ENCODE peak calls at places on chromosomes 13 and 19, in nine cellular contexts. One of them, this sample, is unnamed.

GRCh38 chr13:78401833-78402232 is 201.5 kb downstream of the POU4F1 start:
- DNase-seq in progenitor cell of endocrine pancreas: no peak
- DNase-seq in astrocyte of the spinal cord: peak
- DNase-seq in K562: no peak
- DNase-seq in activated B cell treated with CpG ODN at 0.5 μM for 24 hours: no peak
- DNase-seq in cardiac fibroblast: no peak
- DNase-seq in foreskin keratinocyte: no peak
- DNase-seq in endothelial cell of umbilical vein: no peak
- DNase-seq in gastrocnemius medialis: no peak
- DNase-seq in this sample: no peak

GRCh38 chr13:114112231-114112825 is 20.1 kb downstream of the RASA3 start:
- DNase-seq in foreskin keratinocyte: no peak
- DNase-seq in K562: no peak
- DNase-seq in astrocyte of the spinal cord: peak
- DNase-seq in endothelial cell of umbilical vein: no peak
- DNase-seq in progenitor cell of endocrine pancreas: no peak
- DNase-seq in activated B cell treated with CpG ODN at 0.5 μM for 24 hours: no peak
- DNase-seq in cardiac fibroblast: no peak
- DNase-seq in gastrocnemius medialis: peak
- DNase-seq in this sample: no peak

GRCh38 chr19:11383706-11384048 is 437 bp downstream of the EPOR start:
- DNase-seq in astrocyte of the spinal cord: no peak
- DNase-seq in cardiac fibroblast: no peak
- DNase-seq in endothelial cell of umbilical vein: peak
- DNase-seq in K562: peak
- DNase-seq in activated B cell treated with CpG ODN at 0.5 μM for 24 hours: no peak
- DNase-seq in foreskin keratinocyte: no peak
- DNase-seq in gastrocnemius medialis: no peak
- DNase-seq in progenitor cell of endocrine pancreas: no peak
- DNase-seq in this sample: no peak

GRCh38 chr13:76668141-76668540 is 218.1 kb downstream of the KCTD12 start:
- DNase-seq in K562: no peak
- DNase-seq in endothelial cell of umbilical vein: peak
- DNase-seq in progenitor cell of endocrine pancreas: no peak
- DNase-seq in gastrocnemius medialis: no peak
- DNase-seq in cardiac fibroblast: no peak
- DNase-seq in foreskin keratinocyte: no peak
- DNase-seq in activated B cell treated with CpG ODN at 0.5 μM for 24 hours: no peak
- DNase-seq in astrocyte of the spinal cord: no peak
- DNase-seq in this sample: no peak

GRCh38 chr13:114049026-114049425 is 75.2 kb upstream of the C13orf46 start:
- DNase-seq in K562: no peak
- DNase-seq in progenitor cell of endocrine pancreas: no peak
- DNase-seq in cardiac fibroblast: no peak
- DNase-seq in gastrocnemius medialis: no peak
- DNase-seq in astrocyte of the spinal cord: no peak
- DNase-seq in activated B cell treated with CpG ODN at 0.5 μM for 24 hours: peak
- DNase-seq in foreskin keratinocyte: no peak
- DNase-seq in endothelial cell of umbilical vein: no peak
- DNase-seq in this sample: no peak

GRCh38 chr19:900302-901111 is 7.2 kb downstream of the RNU6-9 start:
- DNase-seq in gastrocnemius medialis: no peak
- DNase-seq in activated B cell treated with CpG ODN at 0.5 μM for 24 hours: no peak
- DNase-seq in astrocyte of the spinal cord: no peak
- DNase-seq in foreskin keratinocyte: no peak
- DNase-seq in cardiac fibroblast: no peak
- DNase-seq in endothelial cell of umbilical vein: no peak
- DNase-seq in K562: peak
- DNase-seq in progenitor cell of endocrine pancreas: no peak
- DNase-seq in this sample: no peak

GRCh38 chr13:32142956-32143375 is 111.4 kb downstream of the FRY start:
- DNase-seq in endothelial cell of umbilical vein: peak
- DNase-seq in K562: no peak
- DNase-seq in progenitor cell of endocrine pancreas: no peak
- DNase-seq in activated B cell treated with CpG ODN at 0.5 μM for 24 hours: no peak
- DNase-seq in gastrocnemius medialis: no peak
- DNase-seq in foreskin keratinocyte: no peak
- DNase-seq in astrocyte of the spinal cord: peak
- DNase-seq in cardiac fibroblast: peak
- DNase-seq in this sample: no peak

GRCh38 chr19:55492362-55492944 is 4.2 kb downstream of the SSC5D start:
- DNase-seq in astrocyte of the spinal cord: no peak
- DNase-seq in K562: no peak
- DNase-seq in activated B cell treated with CpG ODN at 0.5 μM for 24 hours: no peak
- DNase-seq in gastrocnemius medialis: no peak
- DNase-seq in progenitor cell of endocrine pancreas: no peak
- DNase-seq in endothelial cell of umbilical vein: no peak
- DNase-seq in foreskin keratinocyte: no peak
- DNase-seq in cardiac fibroblast: no peak
- DNase-seq in this sample: no peak

GRCh38 chr19:54464044-54464623 is 556 bp upstream of the LENG9 start:
- DNase-seq in foreskin keratinocyte: peak
- DNase-seq in progenitor cell of endocrine pancreas: peak
- DNase-seq in astrocyte of the spinal cord: peak
- DNase-seq in cardiac fibroblast: peak
- DNase-seq in endothelial cell of umbilical vein: peak
- DNase-seq in gastrocnemius medialis: peak
- DNase-seq in K562: peak
- DNase-seq in activated B cell treated with CpG ODN at 0.5 μM for 24 hours: peak
- DNase-seq in this sample: peak

GRCh38 chr19:30068528-30069395 is 126.7 kb downstream of the URI1 start:
- DNase-seq in foreskin keratinocyte: no peak
- DNase-seq in endothelial cell of umbilical vein: no peak
- DNase-seq in K562: no peak
- DNase-seq in activated B cell treated with CpG ODN at 0.5 μM for 24 hours: no peak
- DNase-seq in gastrocnemius medialis: no peak
- DNase-seq in cardiac fibroblast: no peak
- DNase-seq in progenitor cell of endocrine pancreas: no peak
- DNase-seq in astrocyte of the spinal cord: no peak
- DNase-seq in this sample: no peak

GRCh38 chr19:43584484-43584883 is 8.9 kb downstream of the PINLYP start:
- DNase-seq in foreskin keratinocyte: no peak
- DNase-seq in astrocyte of the spinal cord: no peak
- DNase-seq in progenitor cell of endocrine pancreas: no peak
- DNase-seq in gastrocnemius medialis: no peak
- DNase-seq in K562: no peak
- DNase-seq in cardiac fibroblast: no peak
- DNase-seq in endothelial cell of umbilical vein: no peak
- DNase-seq in activated B cell treated with CpG ODN at 0.5 μM for 24 hours: no peak
- DNase-seq in this sample: no peak

DNA sequence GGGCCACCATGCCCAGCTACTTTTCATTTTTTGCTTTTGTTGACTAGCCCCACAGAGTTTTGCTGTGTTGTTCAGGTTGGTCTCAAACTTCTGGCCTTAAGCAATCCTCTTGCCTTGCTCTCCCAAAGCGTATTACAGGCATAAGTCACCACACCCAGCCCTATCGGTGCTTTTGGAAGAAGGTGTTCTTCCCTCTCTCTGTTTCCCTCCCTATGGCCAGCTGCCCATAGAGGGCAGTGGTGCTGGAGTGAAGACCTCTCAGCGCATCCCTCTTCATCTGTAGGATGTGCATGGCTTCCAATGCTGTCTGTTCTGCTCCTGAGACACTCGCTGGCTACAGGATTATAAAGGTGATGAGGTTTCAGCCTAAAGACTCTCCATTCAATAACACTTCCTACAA is 1.3 kb upstream of the CD22 start:
- DNase-seq in astrocyte of the spinal cord: no peak
- DNase-seq in foreskin keratinocyte: no peak
- DNase-seq in progenitor cell of endocrine pancreas: no peak
- DNase-seq in activated B cell treated with CpG ODN at 0.5 μM for 24 hours: no peak
- DNase-seq in endothelial cell of umbilical vein: no peak
- DNase-seq in cardiac fibroblast: no peak
- DNase-seq in gastrocnemius medialis: no peak
- DNase-seq in K562: peak
- DNase-seq in this sample: no peak
- TF ChIP-seq CTCF in astrocyte of the spinal cord: peak
- TF ChIP-seq CTCF in foreskin keratinocyte: peak
- TF ChIP-seq CTCF in progenitor cell of endocrine pancreas: peak
- TF ChIP-seq CTCF in activated B cell treated with CpG ODN at 0.5 μM for 24 hours: no peak
- TF ChIP-seq CTCF in endothelial cell of umbilical vein: no peak
- TF ChIP-seq CTCF in cardiac fibroblast: no peak
- TF ChIP-seq CTCF in gastrocnemius medialis: no peak
- TF ChIP-seq CTCF in K562: peak
- TF ChIP-seq CTCF in this sample: no peak

DNA sequence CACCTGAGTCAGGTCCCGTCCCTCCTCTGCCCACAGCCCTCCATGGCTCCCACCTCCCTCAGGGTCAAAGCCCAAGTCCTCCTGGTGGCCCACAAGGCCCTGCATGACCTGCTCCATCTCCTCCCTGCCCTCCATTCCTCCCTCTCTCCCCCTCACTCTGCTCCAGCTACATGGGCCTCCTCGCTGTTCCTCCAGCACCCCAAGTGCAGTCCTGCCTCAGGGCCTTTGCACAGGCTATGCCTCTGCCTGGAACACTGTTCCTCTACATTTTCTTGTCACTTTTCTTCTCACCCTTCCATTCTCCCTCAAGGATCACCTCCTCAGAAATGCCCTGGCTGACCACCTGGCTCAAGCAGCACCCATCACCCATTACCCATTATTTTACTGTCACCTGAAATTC is 41.5 kb downstream of the PTPRS start:
- DNase-seq in activated B cell treated with CpG ODN at 0.5 μM for 24 hours: no peak
- DNase-seq in astrocyte of the spinal cord: no peak
- DNase-seq in foreskin keratinocyte: no peak
- DNase-seq in cardiac fibroblast: no peak
- DNase-seq in endothelial cell of umbilical vein: no peak
- DNase-seq in K562: no peak
- DNase-seq in gastrocnemius medialis: no peak
- DNase-seq in progenitor cell of endocrine pancreas: no peak
- DNase-seq in this sample: no peak
- TF ChIP-seq CTCF in activated B cell treated with CpG ODN at 0.5 μM for 24 hours: no peak
- TF ChIP-seq CTCF in astrocyte of the spinal cord: no peak
- TF ChIP-seq CTCF in foreskin keratinocyte: no peak
- TF ChIP-seq CTCF in cardiac fibroblast: no peak
- TF ChIP-seq CTCF in endothelial cell of umbilical vein: no peak
- TF ChIP-seq CTCF in K562: no peak
- TF ChIP-seq CTCF in gastrocnemius medialis: no peak
- TF ChIP-seq CTCF in progenitor cell of endocrine pancreas: no peak
- TF ChIP-seq CTCF in this sample: no peak

GRCh38 chr13:29840585-29840984 is 9.8 kb downstream of the UBL3 start:
- DNase-seq in activated B cell treated with CpG ODN at 0.5 μM for 24 hours: no peak
- DNase-seq in endothelial cell of umbilical vein: no peak
- DNase-seq in astrocyte of the spinal cord: no peak
- DNase-seq in foreskin keratinocyte: no peak
- DNase-seq in cardiac fibroblast: no peak
- DNase-seq in progenitor cell of endocrine pancreas: no peak
- DNase-seq in K562: no peak
- DNase-seq in gastrocnemius medialis: no peak
- DNase-seq in this sample: no peak

GRCh38 chr13:29830000-29830399 is 20.4 kb downstream of the UBL3 start:
- DNase-seq in foreskin keratinocyte: no peak
- DNase-seq in progenitor cell of endocrine pancreas: no peak
- DNase-seq in gastrocnemius medialis: no peak
- DNase-seq in cardiac fibroblast: no peak
- DNase-seq in K562: no peak
- DNase-seq in activated B cell treated with CpG ODN at 0.5 μM for 24 hours: no peak
- DNase-seq in endothelial cell of umbilical vein: no peak
- DNase-seq in astrocyte of the spinal cord: no peak
- DNase-seq in this sample: no peak

GRCh38 chr13:29832899-29833298 is 17.5 kb downstream of the UBL3 start:
- DNase-seq in progenitor cell of endocrine pancreas: no peak
- DNase-seq in gastrocnemius medialis: no peak
- DNase-seq in astrocyte of the spinal cord: no peak
- DNase-seq in foreskin keratinocyte: no peak
- DNase-seq in activated B cell treated with CpG ODN at 0.5 μM for 24 hours: no peak
- DNase-seq in endothelial cell of umbilical vein: no peak
- DNase-seq in K562: no peak
- DNase-seq in cardiac fibroblast: no peak
- DNase-seq in this sample: no peak

DNA sequence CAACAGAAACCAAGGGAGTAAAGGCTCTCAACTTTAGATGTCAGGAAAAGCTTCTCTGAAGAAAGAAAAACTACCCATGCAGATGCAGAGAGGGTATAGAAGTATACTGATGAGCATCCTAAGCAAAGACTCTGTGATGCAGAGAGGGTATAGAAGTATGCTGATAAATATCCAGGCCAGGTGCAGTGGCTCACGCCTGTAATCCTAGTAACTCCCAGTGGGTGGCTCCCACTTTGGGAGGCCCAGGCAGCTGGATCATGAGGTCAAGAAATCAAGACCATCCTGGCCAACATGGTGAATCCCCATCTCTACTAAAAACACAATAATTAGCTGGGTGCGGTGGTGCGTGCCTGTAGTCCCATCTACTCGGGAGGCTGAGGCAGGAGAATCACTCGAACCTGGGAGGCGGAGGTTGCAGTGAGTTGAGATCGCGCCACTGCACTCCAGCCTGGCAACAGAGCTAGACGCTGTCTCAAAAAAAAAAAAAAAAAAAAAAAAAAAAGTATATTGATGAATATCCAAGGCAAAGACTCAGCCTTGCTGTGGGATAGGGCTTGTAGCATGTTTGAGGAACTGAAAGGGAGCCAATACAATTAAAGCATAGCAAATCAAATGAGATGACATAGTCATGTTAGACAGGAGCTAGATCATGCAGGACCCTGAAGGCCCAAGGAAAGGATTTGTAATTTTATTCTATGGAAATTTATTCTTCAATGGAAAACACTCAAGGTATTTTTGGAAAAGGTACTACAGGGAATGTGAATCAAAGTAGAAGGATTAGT is 14.9 kb downstream of the UBL3 start:
- DNase-seq in foreskin keratinocyte: no peak
- DNase-seq in cardiac fibroblast: no peak
- DNase-seq in endothelial cell of umbilical vein: no peak
- DNase-seq in activated B cell treated with CpG ODN at 0.5 μM for 24 hours: no peak
- DNase-seq in astrocyte of the spinal cord: no peak
- DNase-seq in progenitor cell of endocrine pancreas: no peak
- DNase-seq in K562: no peak
- DNase-seq in gastrocnemius medialis: no peak
- DNase-seq in this sample: no peak
- TF ChIP-seq CTCF in foreskin keratinocyte: no peak
- TF ChIP-seq CTCF in cardiac fibroblast: no peak
- TF ChIP-seq CTCF in endothelial cell of umbilical vein: no peak
- TF ChIP-seq CTCF in activated B cell treated with CpG ODN at 0.5 μM for 24 hours: no peak
- TF ChIP-seq CTCF in astrocyte of the spinal cord: no peak
- TF ChIP-seq CTCF in progenitor cell of endocrine pancreas: peak
- TF ChIP-seq CTCF in K562: no peak
- TF ChIP-seq CTCF in gastrocnemius medialis: no peak
- TF ChIP-seq CTCF in this sample: no peak

DNA sequence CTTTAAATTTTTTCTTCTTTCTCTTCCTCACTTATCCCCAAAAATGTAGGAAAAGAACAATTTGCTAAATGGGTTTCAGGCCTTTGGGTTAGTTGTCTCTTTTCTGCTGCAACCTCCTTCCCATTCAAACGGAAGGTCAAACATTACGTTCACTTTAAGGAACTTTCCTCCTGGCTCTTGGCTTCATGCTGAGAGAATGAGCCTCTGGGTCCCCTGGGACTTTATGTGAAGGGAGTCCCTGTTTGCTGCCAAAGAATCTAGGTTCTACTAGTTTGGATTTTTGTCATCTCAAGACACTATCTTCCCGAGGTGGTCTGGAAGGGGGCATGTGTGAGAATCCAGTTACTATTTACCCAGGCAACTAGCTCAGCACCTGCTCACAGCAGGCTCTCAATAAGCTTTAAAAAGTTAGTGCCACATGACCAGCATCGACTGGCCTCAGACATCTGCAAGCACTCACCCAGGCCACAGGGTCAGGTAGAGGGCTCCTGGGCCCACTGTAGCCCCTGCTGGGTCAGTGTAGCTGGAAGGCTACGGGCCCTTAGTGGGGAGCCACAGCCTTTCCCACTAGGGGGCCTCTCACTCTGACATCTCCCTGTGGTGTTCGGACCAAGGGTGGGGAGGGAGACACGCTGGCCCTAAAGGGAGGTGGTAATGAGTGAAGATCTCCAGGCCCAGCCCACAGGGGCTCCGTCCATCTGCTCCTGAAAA is 40.5 kb downstream of the FAM124A start:
- DNase-seq in activated B cell treated with CpG ODN at 0.5 μM for 24 hours: no peak
- DNase-seq in gastrocnemius medialis: no peak
- DNase-seq in endothelial cell of umbilical vein: no peak
- DNase-seq in K562: no peak
- DNase-seq in cardiac fibroblast: no peak
- DNase-seq in progenitor cell of endocrine pancreas: no peak
- DNase-seq in astrocyte of the spinal cord: no peak
- DNase-seq in foreskin keratinocyte: no peak
- DNase-seq in this sample: no peak
- TF ChIP-seq CTCF in activated B cell treated with CpG ODN at 0.5 μM for 24 hours: no peak
- TF ChIP-seq CTCF in gastrocnemius medialis: no peak
- TF ChIP-seq CTCF in endothelial cell of umbilical vein: no peak
- TF ChIP-seq CTCF in K562: peak
- TF ChIP-seq CTCF in cardiac fibroblast: peak
- TF ChIP-seq CTCF in progenitor cell of endocrine pancreas: peak
- TF ChIP-seq CTCF in astrocyte of the spinal cord: peak
- TF ChIP-seq CTCF in foreskin keratinocyte: peak
- TF ChIP-seq CTCF in this sample: no peak

This sample was measured in mesothelial cell of epicardium.